ENCODE peak calls at places on chromosomes 16 and 17, in eight cellular contexts. K is CD4-positive, alpha-beta T cell; X is breast epithelium; Z is transverse colon; W is neuronal stem cell; H is IMR-90; P is right lobe of liver; N is cardiac muscle cell. C is an unnamed sample.
A peak's percentile ranks its signal among the peaks of the same experiment; 100 is the strongest.

GRCh38 chr16:2857451-2858244 is at the start of gene PRSS22:
- DNase-seq in W (no peak), N (no peak), X (peak; percentile 78), Z (peak; percentile 75), H (peak; percentile 13), K (no peak), P (no peak), C (no peak)

GRCh38 chr17:78225088-78225865 is 6.2 kb upstream of the TMEM235 start:
- DNase-seq in P (no peak), K (no peak), W (no peak), N (no peak), Z (no peak), H (no peak), X (no peak), C (no peak)

GRCh38 chr16:51133691-51134090 is 17.4 kb downstream of the SALL1 start:
- DNase-seq in N (no peak), X (no peak), W (no peak), K (no peak), P (no peak), Z (no peak), H (no peak), C (no peak)

GRCh38 chr17:7355053-7355452 is at the start of gene TMEM95:
- DNase-seq in P (no peak), X (no peak), W (no peak), H (no peak), N (no peak), Z (peak; percentile 13), K (no peak), C (no peak)

GRCh38 chr17:9487406-9487805 is 88.2 kb downstream of the STX8 start:
- DNase-seq in N (no peak), P (peak; percentile 10), X (no peak), Z (no peak), H (no peak), K (no peak), W (no peak), C (no peak)

GRCh38 chr16:31094088-31094423 is 541 bp downstream of the VKORC1 start:
- DNase-seq in H (no peak), W (peak; percentile 20), K (no peak), Z (no peak), X (no peak), P (peak; percentile 52), N (no peak), C (no peak)

GRCh38 chr17:65472602-65473001 is 88.8 kb downstream of the AXIN2 start:
- DNase-seq in P (no peak), K (no peak), W (no peak), H (no peak), X (no peak), N (peak; percentile 91), Z (no peak), C (no peak)

GRCh38 chr16:85782476-85782875 is 16.9 kb downstream of the EMC8 start:
- DNase-seq in N (no peak), K (no peak), X (no peak), Z (no peak), W (no peak), H (peak; percentile 18), P (no peak), C (no peak)

GRCh38 chr17:1532836-1533602 is 16.6 kb upstream of the INPP5K start:
- DNase-seq in H (no peak), Z (no peak), N (peak; percentile 10), W (no peak), K (peak; percentile 45), P (no peak), X (no peak), C (no peak)

GRCh38 chr16:50282010-50282538 is 15.7 kb downstream of the ADCY7 start:
- DNase-seq in K (peak; percentile 40), W (no peak), P (peak; percentile 74), Z (peak; percentile 84), N (peak; percentile 90), X (no peak), H (no peak), C (no peak)

GRCh38 chr17:82486186-82487084 is 27.9 kb downstream of the NARF start:
- DNase-seq in K (no peak), Z (peak; percentile 70), N (no peak), W (no peak), H (no peak), X (no peak), P (no peak), C (no peak)

GRCh38 chr17:74757502-74757901 is 9.1 kb downstream of the NHERF1 start:
- DNase-seq in X (no peak), P (no peak), K (no peak), N (peak; percentile 44), H (no peak), Z (peak; percentile 41), W (no peak), C (no peak)
- H3K27ac ChIP-seq in X (peak overlapping the region; percentile 90), P (peak overlapping the region; percentile 44), K (peak overlapping the region; percentile 65), N (no peak overlapping the region), H (no peak overlapping the region), Z (peak overlapping the region; percentile 44), W (no peak overlapping the region), C (no peak overlapping the region)

DNA sequence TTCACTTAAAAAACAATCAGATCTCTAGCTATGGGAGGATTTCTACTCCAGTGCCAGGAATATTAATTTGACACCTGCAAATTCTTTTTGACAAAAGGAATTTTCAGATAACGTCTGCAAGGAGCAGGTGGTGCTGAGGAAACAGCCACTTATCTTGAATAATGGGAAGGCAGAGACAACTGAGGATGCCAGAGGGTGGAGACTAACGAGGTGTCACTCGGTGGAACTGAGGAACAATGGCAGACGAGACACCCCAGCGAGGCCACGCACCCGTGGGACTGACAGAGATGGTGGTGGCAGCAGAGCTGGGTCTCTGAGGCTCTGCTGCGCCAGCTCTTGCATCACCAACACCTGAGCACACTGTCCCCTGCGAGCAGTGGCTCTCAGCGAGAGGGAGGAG is 42.2 kb downstream of the VAC14 start:
- DNase-seq in X (no peak), P (no peak), Z (no peak), K (no peak), W (no peak), H (no peak), N (no peak), C (no peak)
- H3K27ac ChIP-seq in X (no peak overlapping the region), P (no peak overlapping the region), Z (no peak overlapping the region), K (no peak overlapping the region), W (no peak overlapping the region), H (no peak overlapping the region), N (no peak overlapping the region), C (no peak overlapping the region)

GRCh38 chr16:19287241-19287640 is 1.7 kb downstream of the CLEC19A start:
- DNase-seq in K (no peak), N (no peak), Z (no peak), H (no peak), W (no peak), P (no peak), X (no peak), C (no peak)
- H3K27ac ChIP-seq in K (no peak overlapping the region), N (no peak overlapping the region), Z (no peak overlapping the region), H (no peak overlapping the region), W (no peak overlapping the region), P (no peak overlapping the region), X (no peak overlapping the region), C (no peak overlapping the region)

DNA sequence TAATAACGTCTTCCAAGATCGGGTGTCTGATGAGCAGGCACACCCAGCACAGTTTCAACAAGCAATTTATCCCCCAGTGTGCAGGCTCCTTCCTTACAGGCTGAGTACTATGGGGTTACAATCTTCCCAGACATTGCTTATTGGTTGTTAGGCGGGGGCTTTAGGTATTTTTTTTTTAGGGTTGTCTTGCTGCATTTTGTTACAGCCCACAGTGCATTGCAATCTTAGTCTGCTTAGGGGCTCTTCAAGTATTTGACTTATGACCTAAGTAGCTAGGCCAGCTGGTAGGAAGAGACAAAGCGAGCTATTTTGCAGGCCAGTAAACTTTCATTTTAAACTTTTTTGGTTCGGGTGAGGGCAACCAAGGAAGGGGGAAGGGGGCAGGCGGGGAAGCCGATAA is 5.8 kb downstream of the PLD6 start:
- DNase-seq in X (no peak), W (no peak), P (no peak), K (no peak), Z (no peak), H (no peak), N (no peak), C (no peak)
- H3K27ac ChIP-seq in X (no peak overlapping the region), W (no peak overlapping the region), P (no peak overlapping the region), K (no peak overlapping the region), Z (peak overlapping the region; percentile 83), H (peak overlapping the region; percentile 72), N (no peak overlapping the region), C (no peak overlapping the region)

DNA sequence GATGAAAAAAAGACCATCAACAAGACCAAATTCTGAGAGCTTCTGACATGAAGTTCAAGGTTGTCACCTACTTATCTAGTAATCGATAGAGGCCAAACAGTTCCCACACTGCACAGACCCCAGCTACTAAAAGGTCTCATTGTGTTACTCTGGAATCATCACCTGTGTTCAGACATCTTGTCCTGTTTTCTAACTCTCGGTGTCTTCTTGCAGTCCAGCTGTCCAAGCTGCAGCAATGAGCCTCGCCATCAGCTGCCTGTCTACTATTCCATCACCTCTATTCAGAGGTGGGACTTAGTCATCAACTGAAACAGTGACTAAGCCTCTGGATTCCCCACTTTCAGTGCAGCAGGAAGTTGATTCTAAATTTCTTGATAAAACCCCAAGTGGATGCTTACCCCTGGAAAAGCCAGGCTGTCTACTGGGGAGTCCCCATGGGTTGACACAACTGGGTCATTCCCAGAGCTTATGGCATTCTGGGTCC is 46.7 kb downstream of the HNF1B start:
- DNase-seq in H (peak; percentile 79), Z (no peak), P (no peak), K (no peak), N (no peak), X (no peak), W (no peak), C (no peak)
- H3K27ac ChIP-seq in H (no peak overlapping the region), Z (no peak overlapping the region), P (no peak overlapping the region), K (no peak overlapping the region), N (no peak overlapping the region), X (no peak overlapping the region), W (no peak overlapping the region), C (no peak overlapping the region)